ENCODE peak calls at places on chromosomes 5 and 9, in four cellular contexts. Z is cardiac muscle cell, D is AG04450, B is endothelial cell. R is an unnamed sample.

GRCh38 chr5:73388371-73388684 is 60.2 kb downstream of the FOXD1 start:
- DNase-seq in D (no peak), B (no peak), Z (no peak), R (no peak)

GRCh38 chr5:168679515-168679920 is 100.3 kb upstream of the PANK3 start:
- DNase-seq in D (peak), Z (peak), B (peak), R (peak)

GRCh38 chr9:123109540-123110279 is 76.2 kb downstream of the GPR21 start:
- DNase-seq in D (no peak), B (no peak), Z (no peak), R (no peak)

GRCh38 chr5:78537821-78538220 is 110.8 kb downstream of the LHFPL2 start:
- DNase-seq in B (no peak), D (no peak), Z (peak), R (no peak)

GRCh38 chr9:134493471-134494272 is 147.9 kb upstream of the COL5A1 start:
- DNase-seq in Z (no peak), B (no peak), D (no peak), R (no peak)

GRCh38 chr5:164073013-164073535 is 567.7 kb downstream of the MAT2B start:
- DNase-seq in D (no peak), Z (peak), B (no peak), R (no peak)

GRCh38 chr5:65305913-65306312 is 175.8 kb downstream of the ADAMTS6 start:
- DNase-seq in Z (no peak), B (no peak), D (peak), R (no peak)

GRCh38 chr5:94754824-94755223 is 136.4 kb downstream of the SLF1 start:
- DNase-seq in Z (no peak), D (no peak), B (no peak), R (no peak)

GRCh38 chr5:124729687-124730359 is 16.6 kb downstream of the ZNF608 start:
- DNase-seq in B (no peak), Z (no peak), D (no peak), R (no peak)

GRCh38 chr9:19161257-19162025 is 34.1 kb upstream of the PLIN2 start:
- DNase-seq in B (no peak), Z (no peak), D (peak), R (no peak)

GRCh38 chr5:157308826-157309465 is 43.0 kb downstream of the CYFIP2 start:
- DNase-seq in Z (no peak), B (no peak), D (no peak), R (no peak)

GRCh38 chr5:66958984-66959641 is 237.5 kb downstream of the CD180 start:
- DNase-seq in D (peak), B (no peak), Z (peak), R (peak)

GRCh38 chr5:132458226-132458560 is 32.4 kb downstream of the IRF1 start:
- DNase-seq in Z (no peak), D (no peak), B (no peak), R (no peak)

DNA sequence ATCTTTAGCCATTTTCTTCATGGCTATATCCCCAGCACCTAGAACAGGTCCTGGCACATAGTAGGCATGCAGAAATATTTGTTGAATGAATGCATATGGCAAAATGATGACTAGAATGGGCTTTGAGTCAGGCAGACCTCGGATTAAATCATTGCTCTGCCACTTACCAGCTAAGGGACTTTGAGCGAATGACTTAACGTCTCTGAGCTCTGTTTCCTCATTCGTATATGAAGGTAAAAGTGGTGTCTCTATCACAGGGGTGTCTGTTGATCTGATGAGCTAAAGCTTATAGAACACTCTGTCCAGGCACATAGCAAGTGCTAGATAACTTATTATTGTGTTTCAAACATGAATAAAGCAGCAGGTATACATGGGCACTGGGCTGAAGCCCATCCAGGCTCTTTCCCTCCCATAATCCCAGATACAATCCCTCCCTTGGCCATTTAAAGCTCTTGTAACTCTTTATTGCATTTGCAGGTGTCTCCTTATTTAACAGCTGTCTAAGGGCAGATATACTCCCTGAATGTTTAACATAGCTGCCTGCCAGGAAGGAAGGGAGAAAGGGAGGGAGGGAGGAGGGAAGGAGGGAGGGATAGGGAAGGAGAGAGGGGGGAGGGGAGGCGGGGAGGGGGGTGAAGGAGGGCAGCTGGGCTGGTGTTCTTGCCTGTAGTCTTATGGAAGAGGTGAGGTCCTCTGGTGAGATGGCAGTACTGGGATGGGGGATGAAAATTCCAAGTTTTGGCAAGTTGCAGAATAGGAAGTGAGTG is 23.2 kb upstream of the STXBP1 start:
- DNase-seq in Z (no peak), D (no peak), B (no peak), R (no peak)
- TF ChIP-seq CTCF in Z (no peak), D (no peak), B (no peak), R (no peak)

DNA sequence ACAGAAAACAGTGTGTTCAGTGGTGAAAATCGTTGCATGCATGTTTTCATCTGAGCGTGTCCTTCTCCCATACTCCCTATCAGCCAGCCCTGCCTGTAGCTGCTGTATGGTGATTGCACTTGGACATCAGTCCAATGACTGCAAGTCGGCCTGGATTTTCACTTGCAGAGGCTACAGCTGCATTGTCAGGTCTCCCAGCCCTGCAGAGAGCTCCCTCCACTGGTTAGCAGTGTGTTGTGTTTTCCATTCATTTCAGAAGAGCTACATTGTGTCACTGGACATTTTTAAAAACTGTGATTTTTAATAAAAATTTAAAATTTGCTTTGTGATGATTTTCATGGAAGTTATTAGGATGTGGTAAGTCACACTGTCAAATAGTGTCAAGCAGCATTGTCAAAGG is 96.6 kb downstream of the SYK start:
- DNase-seq in Z (peak), D (no peak), B (no peak), R (no peak)
- TF ChIP-seq CTCF in Z (peak), D (peak), B (no peak), R (peak)

DNA sequence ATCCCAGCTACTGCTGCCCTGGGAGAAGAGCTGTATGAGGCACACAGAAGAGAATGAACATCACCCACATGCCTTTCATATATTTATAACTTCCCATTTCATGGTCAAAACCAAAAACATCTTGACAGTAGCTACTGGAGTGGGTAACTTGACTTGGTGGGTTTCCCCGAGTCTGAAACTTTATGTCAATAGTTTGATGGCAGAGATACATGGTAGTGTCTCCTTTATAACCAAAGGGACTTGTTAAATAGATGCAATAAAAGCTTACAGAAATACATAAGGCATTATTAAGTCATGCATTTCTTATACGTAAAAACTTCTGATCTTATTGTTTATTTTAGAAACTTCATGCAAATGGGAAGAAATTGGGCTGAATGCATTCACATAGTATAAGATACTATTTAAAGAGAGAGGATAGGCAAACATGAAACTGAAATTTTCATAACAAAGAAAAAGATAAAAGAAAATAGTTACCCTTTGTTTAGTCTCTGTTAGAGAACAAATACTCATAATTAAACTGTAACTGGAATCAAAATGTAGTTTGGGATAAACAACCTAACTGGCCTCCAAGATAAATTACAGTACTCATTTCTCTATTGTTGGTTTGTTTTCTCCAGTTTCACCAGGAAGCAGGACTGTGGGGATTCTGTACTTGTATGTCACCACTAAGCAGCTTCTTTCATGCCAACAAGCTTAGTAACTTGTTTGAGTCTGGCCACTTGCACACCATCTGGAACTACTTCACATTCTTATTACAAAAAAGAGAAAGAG is 459.3 kb upstream of the MEF2C start:
- DNase-seq in B (no peak), D (peak), Z (no peak), R (no peak)
- TF ChIP-seq CTCF in B (no peak), D (no peak), Z (no peak), R (no peak)

GRCh38 chr5:74638776-74639537 is 1.6 kb downstream of the ENC1 start:
- DNase-seq in D (peak), B (no peak), Z (peak), R (no peak)

GRCh38 chr5:74641014-74641777 is 668 bp upstream of the ENC1 start:
- DNase-seq in D (no peak), B (peak), Z (peak), R (peak)

GRCh38 chr5:74640450-74641013 is at the start of gene ENC1:
- DNase-seq in Z (peak), B (peak), D (peak), R (peak)

GRCh38 chr5:74641778-74642542 is 1.4 kb upstream of the ENC1 start:
- DNase-seq in D (peak), B (peak), Z (peak), R (no peak)

GRCh38 chr5:74639538-74640449 is 734 bp downstream of the ENC1 start:
- DNase-seq in Z (peak), D (no peak), B (peak), R (no peak)
- TF ChIP-seq CTCF in Z (no peak), D (peak), B (no peak), R (peak)

GRCh38 chr5:148913493-148913892 is 87.1 kb downstream of the ADRB2 start:
- DNase-seq in Z (no peak), B (no peak), D (no peak), R (no peak)

GRCh38 chr5:148913985-148914421 is 87.6 kb downstream of the ADRB2 start:
- DNase-seq in D (peak), Z (peak), B (no peak), R (no peak)

GRCh38 chr5:148912146-148912545 is 85.7 kb downstream of the ADRB2 start:
- DNase-seq in B (no peak), D (no peak), Z (no peak), R (no peak)

GRCh38 chr5:148911386-148911785 is 85.0 kb downstream of the ADRB2 start:
- DNase-seq in Z (no peak), D (no peak), B (no peak), R (no peak)

GRCh38 chr5:148912714-148913398 is 86.4 kb downstream of the ADRB2 start:
- DNase-seq in D (peak), Z (no peak), B (no peak), R (no peak)
- TF ChIP-seq CTCF in D (peak), Z (no peak), B (no peak), R (peak)

GRCh38 chr5:1883120-1883924 is 597 bp upstream of the IRX4 start:
- DNase-seq in Z (peak), D (no peak), B (peak), R (no peak)
- TF ChIP-seq CTCF in Z (no peak), D (peak), B (peak), R (peak)

GRCh38 chr9:37311938-37312730 is 110.4 kb upstream of the GRHPR start:
- DNase-seq in D (peak), B (no peak), Z (no peak), R (no peak)

DNA sequence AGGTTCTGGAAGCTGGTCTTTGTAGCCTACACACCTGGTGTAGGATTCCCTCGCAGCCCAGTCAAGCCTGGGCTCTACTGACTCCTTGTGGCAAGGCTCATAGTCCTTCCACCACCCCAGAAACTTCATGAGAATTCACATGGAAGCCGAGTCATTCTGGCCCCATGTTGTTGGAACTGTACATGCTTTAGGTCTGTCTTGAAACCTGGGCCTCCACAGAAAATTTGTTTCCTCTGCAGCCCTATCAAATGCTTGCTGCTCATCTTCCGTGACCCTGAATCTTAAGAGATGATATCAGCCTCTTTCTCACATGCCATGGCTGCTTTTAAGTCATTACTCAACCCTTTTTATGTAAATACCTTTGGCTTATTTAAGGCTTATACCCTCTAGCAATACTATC is 113.4 kb upstream of the GRHPR start:
- DNase-seq in Z (no peak), B (no peak), D (no peak), R (no peak)
- TF ChIP-seq CTCF in Z (peak), B (no peak), D (peak), R (peak)

R was measured in neural crest cell.